ENCODE peak calls at places on chromosomes 2 and 18, in six cellular contexts. One of them, this sample, is unnamed.

GRCh38 chr2:141930803-141931202 is 200.0 kb downstream of the LRP1B start:
- DNase-seq in myocyte: no peak
- DNase-seq in central memory CD4-positive, alpha-beta T cell: no peak
- DNase-seq in substantia nigra: no peak
- DNase-seq in GM13976: no peak
- DNase-seq in tibial artery: no peak
- DNase-seq in this sample: no peak

GRCh38 chr2:184685999-184686841 is 87.9 kb downstream of the ZNF804A start:
- DNase-seq in myocyte: no peak
- DNase-seq in tibial artery: no peak
- DNase-seq in substantia nigra: no peak
- DNase-seq in GM13976: no peak
- DNase-seq in central memory CD4-positive, alpha-beta T cell: no peak
- DNase-seq in this sample: no peak

GRCh38 chr2:178910005-178910404 is 102.8 kb upstream of the TTN start:
- DNase-seq in substantia nigra: no peak
- DNase-seq in tibial artery: no peak
- DNase-seq in central memory CD4-positive, alpha-beta T cell: no peak
- DNase-seq in GM13976: no peak
- DNase-seq in myocyte: no peak
- DNase-seq in this sample: no peak

GRCh38 chr2:152348388-152348787 is 13.4 kb downstream of the FMNL2 start:
- DNase-seq in GM13976: no peak
- DNase-seq in substantia nigra: no peak
- DNase-seq in tibial artery: no peak
- DNase-seq in central memory CD4-positive, alpha-beta T cell: no peak
- DNase-seq in myocyte: no peak
- DNase-seq in this sample: no peak

GRCh38 chr2:7044253-7045250 is 127.3 kb downstream of the RNF144A start:
- DNase-seq in GM13976: peak
- DNase-seq in central memory CD4-positive, alpha-beta T cell: peak
- DNase-seq in tibial artery: peak
- DNase-seq in substantia nigra: peak
- DNase-seq in myocyte: peak
- DNase-seq in this sample: peak

GRCh38 chr18:61554117-61554776 is 221.0 kb downstream of the CDH20 start:
- DNase-seq in central memory CD4-positive, alpha-beta T cell: no peak
- DNase-seq in substantia nigra: no peak
- DNase-seq in GM13976: no peak
- DNase-seq in tibial artery: no peak
- DNase-seq in myocyte: no peak
- DNase-seq in this sample: peak

GRCh38 chr18:60549338-60549960 is 176.9 kb upstream of the MC4R start:
- DNase-seq in myocyte: peak
- DNase-seq in central memory CD4-positive, alpha-beta T cell: peak
- DNase-seq in substantia nigra: no peak
- DNase-seq in GM13976: peak
- DNase-seq in tibial artery: no peak
- DNase-seq in this sample: peak

GRCh38 chr2:33408109-33408508 is 68.3 kb upstream of the RASGRP3 start:
- DNase-seq in central memory CD4-positive, alpha-beta T cell: no peak
- DNase-seq in substantia nigra: no peak
- DNase-seq in myocyte: no peak
- DNase-seq in tibial artery: no peak
- DNase-seq in GM13976: no peak
- DNase-seq in this sample: no peak

This sample was measured in naive B cell.